ENCODE peak calls at places on chromosomes 13 and 19, in six cellular contexts. O is endothelial cell; M is neural crest cell; I is CD8-positive, alpha-beta T cell; H is nephron progenitor cell; X is lower leg skin. K is an unnamed sample.

GRCh38 chr19:11570039-11570462 is 7.4 kb downstream of the ACP5 start:
- DNase-seq in I (no peak), X (no peak), O (no peak), M (no peak), H (no peak), K (peak)

GRCh38 chr19:3538965-3539742 is at the start of gene TEKTIP1:
- DNase-seq in H (peak), O (no peak), I (no peak), X (no peak), M (no peak), K (no peak)

GRCh38 chr19:10634881-10635463 is 9.6 kb downstream of the SLC44A2 start:
- DNase-seq in I (no peak), M (no peak), O (no peak), H (no peak), X (no peak), K (no peak)

GRCh38 chr19:17035842-17036424 is 9.3 kb upstream of the CPAMD8 start:
- DNase-seq in M (no peak), H (no peak), X (no peak), I (no peak), O (no peak), K (no peak)

GRCh38 chr19:12284631-12285030 is 10.1 kb downstream of the ZNF44 start:
- DNase-seq in H (no peak), X (no peak), O (no peak), M (no peak), I (peak), K (no peak)

GRCh38 chr13:50829896-50830295 is 13.6 kb downstream of the DLEU7 start:
- DNase-seq in X (no peak), H (no peak), O (no peak), M (no peak), I (no peak), K (no peak)

GRCh38 chr19:2339644-2340310 is 11.3 kb downstream of the SPPL2B start:
- DNase-seq in O (no peak), X (no peak), M (no peak), H (no peak), I (no peak), K (no peak)

GRCh38 chr13:112869202-112870061 is 99.6 kb upstream of the MCF2L start:
- DNase-seq in M (no peak), O (no peak), H (no peak), I (no peak), X (no peak), K (no peak)

GRCh38 chr13:30696278-30697176 is 38.8 kb upstream of the ALOX5AP start:
- DNase-seq in X (no peak), O (peak), I (no peak), H (peak), M (no peak), K (no peak)

GRCh38 chr19:33804021-33804799 is 7.5 kb downstream of the KCTD15 start:
- DNase-seq in X (peak), O (no peak), M (no peak), I (no peak), H (no peak), K (no peak)

GRCh38 chr19:2064788-2065524 is 13.9 kb upstream of the MKNK2 start:
- DNase-seq in H (no peak), M (no peak), I (no peak), O (no peak), X (no peak), K (no peak)

GRCh38 chr19:54011507-54012211 is 20.2 kb downstream of the CACNG6 start:
- DNase-seq in H (peak), O (no peak), X (no peak), M (no peak), I (no peak), K (no peak)

GRCh38 chr19:32873560-32873959 is 4.0 kb upstream of the SLC7A9 start:
- DNase-seq in O (no peak), H (no peak), X (no peak), M (no peak), I (no peak), K (no peak)

GRCh38 chr19:29404951-29405727 is 120.7 kb upstream of the VSTM2B start:
- DNase-seq in I (no peak), X (no peak), H (peak), M (peak), O (no peak), K (no peak)

GRCh38 chr13:97141564-97142005 is 80.5 kb upstream of the MBNL2 start:
- DNase-seq in X (peak), O (peak), H (peak), M (peak), I (no peak), K (peak)

GRCh38 chr19:19750131-19750841 is 17.4 kb upstream of the ZNF14 start:
- DNase-seq in I (no peak), O (no peak), M (no peak), H (no peak), X (no peak), K (peak)

GRCh38 chr19:15563325-15563794 is 51.7 kb upstream of the CYP4F8 start:
- DNase-seq in M (no peak), O (no peak), H (no peak), X (no peak), I (no peak), K (no peak)

GRCh38 chr19:50522881-50523280 is 9.2 kb upstream of the ASPDH start:
- DNase-seq in X (no peak), H (no peak), M (no peak), I (no peak), O (no peak), K (no peak)
- TF ChIP-seq CTCF in X (no peak), H (no peak), M (no peak), I (no peak), O (no peak), K (no peak)

GRCh38 chr19:57465680-57466381 is 8.9 kb upstream of the VN1R1 start:
- DNase-seq in O (peak), X (no peak), I (no peak), M (no peak), H (no peak), K (peak)
- TF ChIP-seq CTCF in O (no peak), X (no peak), I (no peak), M (peak), H (no peak), K (peak)

GRCh38 chr19:35789978-35790944 is 14.9 kb downstream of the ARHGAP33 start:
- DNase-seq in H (no peak), O (no peak), I (no peak), M (no peak), X (no peak), K (no peak)

GRCh38 chr19:35792312-35792711 is 16.9 kb downstream of the ARHGAP33 start:
- DNase-seq in I (no peak), O (no peak), H (no peak), M (no peak), X (no peak), K (no peak)

GRCh38 chr19:35791814-35792279 is 16.5 kb downstream of the ARHGAP33 start:
- DNase-seq in O (no peak), H (no peak), M (no peak), X (no peak), I (no peak), K (no peak)

GRCh38 chr19:35792888-35793287 is 17.5 kb downstream of the ARHGAP33 start:
- DNase-seq in H (no peak), X (no peak), I (no peak), O (no peak), M (no peak), K (no peak)

GRCh38 chr19:35790981-35791813 is 15.8 kb downstream of the ARHGAP33 start:
- DNase-seq in X (no peak), O (no peak), I (no peak), M (no peak), H (peak), K (no peak)
- TF ChIP-seq CTCF in X (no peak), O (peak), I (no peak), M (no peak), H (no peak), K (no peak)

GRCh38 chr13:28819748-28820098 is 416 bp upstream of the MTUS2 start:
- DNase-seq in H (peak), X (no peak), I (no peak), M (peak), O (peak), K (peak)
- TF ChIP-seq CTCF in H (no peak), X (no peak), I (no peak), M (peak), O (no peak), K (peak)

DNA sequence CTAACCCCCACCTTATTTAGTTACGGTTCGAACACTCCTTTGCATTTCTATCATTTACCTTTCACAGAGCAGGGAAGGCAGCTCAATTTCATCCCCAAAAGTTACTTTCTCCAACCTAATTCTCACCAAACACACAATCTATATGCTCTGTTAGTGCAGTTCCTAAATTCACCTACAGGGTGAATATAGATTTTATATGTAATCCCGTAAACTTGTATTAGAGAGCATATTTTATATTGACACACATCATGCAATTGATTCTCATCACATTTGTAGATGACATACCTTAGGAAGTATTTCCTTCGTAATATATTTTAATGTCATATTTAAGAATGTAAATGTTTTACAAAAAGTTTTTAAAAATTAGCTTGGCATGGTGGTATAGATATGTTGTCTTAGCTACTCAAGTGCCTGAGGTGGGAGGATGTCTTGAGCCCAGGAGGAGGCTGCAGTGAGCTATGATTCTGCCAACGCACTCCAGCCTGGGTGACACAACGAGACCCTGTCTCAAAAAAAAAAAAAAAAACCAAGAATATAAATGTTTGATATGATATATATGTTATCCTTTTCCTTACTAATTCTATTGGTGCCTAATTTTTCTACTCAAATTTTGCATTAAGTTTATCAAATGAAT is 57.3 kb upstream of the TNFRSF19 start:
- DNase-seq in X (no peak), I (no peak), H (no peak), O (no peak), M (no peak), K (no peak)
- TF ChIP-seq CTCF in X (no peak), I (no peak), H (no peak), O (peak), M (peak), K (no peak)

GRCh38 chr13:33377825-33378224 is 92.3 kb upstream of the STARD13 start:
- DNase-seq in H (no peak), X (no peak), O (no peak), I (no peak), M (no peak), K (no peak)

GRCh38 chr13:33372251-33372919 is 86.8 kb upstream of the STARD13 start:
- DNase-seq in X (no peak), M (no peak), H (no peak), I (no peak), O (no peak), K (no peak)

GRCh38 chr13:33376212-33376611 is 90.7 kb upstream of the STARD13 start:
- DNase-seq in I (no peak), H (no peak), X (no peak), M (no peak), O (no peak), K (no peak)

GRCh38 chr13:33375421-33375820 is 89.9 kb upstream of the STARD13 start:
- DNase-seq in O (no peak), X (no peak), M (no peak), I (no peak), H (no peak), K (no peak)

GRCh38 chr13:33373624-33374023 is 88.1 kb upstream of the STARD13 start:
- DNase-seq in I (no peak), M (no peak), H (no peak), O (no peak), X (no peak), K (no peak)
- TF ChIP-seq CTCF in I (no peak), M (peak), H (no peak), O (peak), X (no peak), K (no peak)

K was measured in GM13976.